ENCODE peak calls at places on chromosome 1, in nine cellular contexts. One of them, this sample, is unnamed. For H3K4me1, the result is how much of the 10 kb centered on the place peaks cover.

GRCh38 chr1:57131701-57132394 is 166.0 kb upstream of the C8B start:
- DNase-seq in mesendoderm: no peak
- DNase-seq in tibial nerve: no peak
- DNase-seq in uterus: no peak
- DNase-seq in breast epithelium: no peak
- DNase-seq in endodermal cell: no peak
- DNase-seq in fibroblast of lung: peak
- DNase-seq in H9: no peak
- DNase-seq in ovary: no peak
- DNase-seq in this sample: no peak

GRCh38 chr1:16717174-16718108 is 22.9 kb upstream of the RNU1-4 start:
- DNase-seq in uterus: no peak
- DNase-seq in endodermal cell: peak
- DNase-seq in mesendoderm: no peak
- DNase-seq in ovary: no peak
- DNase-seq in H9: peak
- DNase-seq in fibroblast of lung: peak
- DNase-seq in tibial nerve: no peak
- DNase-seq in breast epithelium: no peak
- DNase-seq in this sample: no peak

GRCh38 chr1:197637406-197637805 is 137.9 kb downstream of the DENND1B start:
- DNase-seq in H9: no peak
- DNase-seq in mesendoderm: no peak
- DNase-seq in ovary: no peak
- DNase-seq in breast epithelium: no peak
- DNase-seq in tibial nerve: no peak
- DNase-seq in fibroblast of lung: no peak
- DNase-seq in endodermal cell: no peak
- DNase-seq in uterus: no peak
- DNase-seq in this sample: no peak

GRCh38 chr1:157098519-157098918 is 1.1 kb downstream of the ETV3L start:
- DNase-seq in endodermal cell: no peak
- DNase-seq in fibroblast of lung: no peak
- DNase-seq in ovary: no peak
- DNase-seq in breast epithelium: no peak
- DNase-seq in uterus: no peak
- DNase-seq in mesendoderm: no peak
- DNase-seq in H9: no peak
- DNase-seq in tibial nerve: no peak
- DNase-seq in this sample: no peak

GRCh38 chr1:180269848-180270766 is 40.0 kb downstream of the LHX4 start:
- DNase-seq in breast epithelium: no peak
- DNase-seq in mesendoderm: peak
- DNase-seq in uterus: no peak
- DNase-seq in endodermal cell: peak
- DNase-seq in fibroblast of lung: no peak
- DNase-seq in tibial nerve: no peak
- DNase-seq in ovary: no peak
- DNase-seq in H9: peak
- DNase-seq in this sample: peak

GRCh38 chr1:67948155-67949075 is 102.0 kb downstream of the DIRAS3 start:
- DNase-seq in ovary: no peak
- DNase-seq in H9: no peak
- DNase-seq in mesendoderm: no peak
- DNase-seq in tibial nerve: no peak
- DNase-seq in breast epithelium: no peak
- DNase-seq in fibroblast of lung: peak
- DNase-seq in endodermal cell: no peak
- DNase-seq in uterus: no peak
- DNase-seq in this sample: no peak

GRCh38 chr1:223621312-223621734 is 44.2 kb downstream of the CAPN8 start:
- DNase-seq in fibroblast of lung: no peak
- DNase-seq in H9: no peak
- DNase-seq in ovary: no peak
- DNase-seq in mesendoderm: no peak
- DNase-seq in tibial nerve: no peak
- DNase-seq in uterus: no peak
- DNase-seq in endodermal cell: no peak
- DNase-seq in breast epithelium: no peak
- DNase-seq in this sample: no peak

GRCh38 chr1:201068976-201069375 is 43.2 kb downstream of the CACNA1S start:
- DNase-seq in tibial nerve: no peak
- DNase-seq in uterus: no peak
- DNase-seq in endodermal cell: no peak
- DNase-seq in breast epithelium: no peak
- DNase-seq in fibroblast of lung: no peak
- DNase-seq in ovary: no peak
- DNase-seq in mesendoderm: no peak
- DNase-seq in H9: no peak
- DNase-seq in this sample: no peak

GRCh38 chr1:230940848-230941247 is 37.8 kb downstream of the TTC13 start:
- DNase-seq in mesendoderm: no peak
- DNase-seq in ovary: no peak
- DNase-seq in breast epithelium: no peak
- DNase-seq in endodermal cell: no peak
- DNase-seq in fibroblast of lung: peak
- DNase-seq in uterus: no peak
- DNase-seq in H9: no peak
- DNase-seq in tibial nerve: no peak
- DNase-seq in this sample: no peak

GRCh38 chr1:230936475-230936874 is 42.2 kb downstream of the TTC13 start:
- DNase-seq in fibroblast of lung: no peak
- DNase-seq in tibial nerve: no peak
- DNase-seq in H9: no peak
- DNase-seq in endodermal cell: no peak
- DNase-seq in ovary: no peak
- DNase-seq in uterus: no peak
- DNase-seq in breast epithelium: no peak
- DNase-seq in mesendoderm: no peak
- DNase-seq in this sample: no peak

GRCh38 chr1:230937370-230937769 is 41.3 kb downstream of the TTC13 start:
- DNase-seq in ovary: no peak
- DNase-seq in mesendoderm: no peak
- DNase-seq in H9: no peak
- DNase-seq in uterus: no peak
- DNase-seq in breast epithelium: no peak
- DNase-seq in fibroblast of lung: peak
- DNase-seq in endodermal cell: no peak
- DNase-seq in tibial nerve: no peak
- DNase-seq in this sample: no peak

GRCh38 chr1:230939806-230940489 is 38.7 kb downstream of the TTC13 start:
- DNase-seq in mesendoderm: no peak
- DNase-seq in ovary: no peak
- DNase-seq in endodermal cell: no peak
- DNase-seq in fibroblast of lung: peak
- DNase-seq in tibial nerve: no peak
- DNase-seq in breast epithelium: no peak
- DNase-seq in H9: no peak
- DNase-seq in uterus: no peak
- DNase-seq in this sample: no peak

GRCh38 chr1:230938924-230939368 is 39.7 kb downstream of the TTC13 start:
- DNase-seq in ovary: no peak
- DNase-seq in fibroblast of lung: no peak
- DNase-seq in tibial nerve: no peak
- DNase-seq in breast epithelium: no peak
- DNase-seq in endodermal cell: no peak
- DNase-seq in uterus: no peak
- DNase-seq in H9: no peak
- DNase-seq in mesendoderm: no peak
- DNase-seq in this sample: peak
- H3K4me1 ChIP-seq in ovary: under half
- H3K4me1 ChIP-seq in fibroblast of lung: under half
- H3K4me1 ChIP-seq in tibial nerve: under half
- H3K4me1 ChIP-seq in breast epithelium: under half
- H3K4me1 ChIP-seq in endodermal cell: under half
- H3K4me1 ChIP-seq in uterus: under half
- H3K4me1 ChIP-seq in H9: under half
- H3K4me1 ChIP-seq in mesendoderm: under half
- H3K4me1 ChIP-seq in this sample: under half

DNA sequence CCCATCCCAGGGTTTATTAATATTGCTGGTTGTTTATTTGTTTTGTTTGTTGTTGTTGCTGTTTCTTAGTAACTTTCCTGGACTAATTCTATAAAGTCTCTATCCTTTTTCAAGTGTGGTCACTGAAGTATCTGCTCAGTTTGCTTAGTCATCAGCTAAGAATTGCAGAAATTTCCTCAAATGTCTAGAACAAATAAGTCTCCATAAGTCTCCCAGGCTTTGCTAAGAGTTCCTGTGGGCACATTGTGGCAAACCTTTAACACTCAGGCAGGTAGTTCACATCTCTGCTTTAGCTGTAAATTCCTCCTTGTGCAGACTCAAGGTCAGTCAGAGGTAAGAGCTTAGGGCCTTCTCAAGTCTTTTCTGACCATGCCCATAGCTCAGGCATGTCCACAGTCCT is 38.9 kb upstream of the C1orf185 start:
- DNase-seq in mesendoderm: peak
- DNase-seq in uterus: no peak
- DNase-seq in tibial nerve: no peak
- DNase-seq in ovary: no peak
- DNase-seq in breast epithelium: no peak
- DNase-seq in H9: no peak
- DNase-seq in endodermal cell: no peak
- DNase-seq in fibroblast of lung: peak
- DNase-seq in this sample: no peak
- H3K4me1 ChIP-seq in mesendoderm: under half
- H3K4me1 ChIP-seq in uterus: under half
- H3K4me1 ChIP-seq in tibial nerve: under half
- H3K4me1 ChIP-seq in ovary: under half
- H3K4me1 ChIP-seq in breast epithelium: under half
- H3K4me1 ChIP-seq in H9: under half
- H3K4me1 ChIP-seq in endodermal cell: under half
- H3K4me1 ChIP-seq in fibroblast of lung: under half
- H3K4me1 ChIP-seq in this sample: under half

GRCh38 chr1:33372162-33372561 is 51.3 kb upstream of the A3GALT2 start:
- DNase-seq in uterus: no peak
- DNase-seq in mesendoderm: no peak
- DNase-seq in breast epithelium: no peak
- DNase-seq in endodermal cell: no peak
- DNase-seq in ovary: no peak
- DNase-seq in tibial nerve: no peak
- DNase-seq in fibroblast of lung: no peak
- DNase-seq in H9: no peak
- DNase-seq in this sample: no peak

GRCh38 chr1:33373606-33374005 is 52.7 kb upstream of the A3GALT2 start:
- DNase-seq in breast epithelium: no peak
- DNase-seq in endodermal cell: no peak
- DNase-seq in fibroblast of lung: no peak
- DNase-seq in mesendoderm: no peak
- DNase-seq in H9: no peak
- DNase-seq in ovary: no peak
- DNase-seq in tibial nerve: no peak
- DNase-seq in uterus: no peak
- DNase-seq in this sample: no peak

GRCh38 chr1:33372677-33373076 is 51.8 kb upstream of the A3GALT2 start:
- DNase-seq in uterus: no peak
- DNase-seq in tibial nerve: no peak
- DNase-seq in ovary: no peak
- DNase-seq in mesendoderm: no peak
- DNase-seq in H9: no peak
- DNase-seq in endodermal cell: peak
- DNase-seq in fibroblast of lung: no peak
- DNase-seq in breast epithelium: no peak
- DNase-seq in this sample: no peak

GRCh38 chr1:33375316-33375715 is 54.4 kb upstream of the A3GALT2 start:
- DNase-seq in uterus: no peak
- DNase-seq in mesendoderm: no peak
- DNase-seq in ovary: no peak
- DNase-seq in endodermal cell: peak
- DNase-seq in breast epithelium: no peak
- DNase-seq in tibial nerve: no peak
- DNase-seq in H9: no peak
- DNase-seq in fibroblast of lung: no peak
- DNase-seq in this sample: no peak

DNA sequence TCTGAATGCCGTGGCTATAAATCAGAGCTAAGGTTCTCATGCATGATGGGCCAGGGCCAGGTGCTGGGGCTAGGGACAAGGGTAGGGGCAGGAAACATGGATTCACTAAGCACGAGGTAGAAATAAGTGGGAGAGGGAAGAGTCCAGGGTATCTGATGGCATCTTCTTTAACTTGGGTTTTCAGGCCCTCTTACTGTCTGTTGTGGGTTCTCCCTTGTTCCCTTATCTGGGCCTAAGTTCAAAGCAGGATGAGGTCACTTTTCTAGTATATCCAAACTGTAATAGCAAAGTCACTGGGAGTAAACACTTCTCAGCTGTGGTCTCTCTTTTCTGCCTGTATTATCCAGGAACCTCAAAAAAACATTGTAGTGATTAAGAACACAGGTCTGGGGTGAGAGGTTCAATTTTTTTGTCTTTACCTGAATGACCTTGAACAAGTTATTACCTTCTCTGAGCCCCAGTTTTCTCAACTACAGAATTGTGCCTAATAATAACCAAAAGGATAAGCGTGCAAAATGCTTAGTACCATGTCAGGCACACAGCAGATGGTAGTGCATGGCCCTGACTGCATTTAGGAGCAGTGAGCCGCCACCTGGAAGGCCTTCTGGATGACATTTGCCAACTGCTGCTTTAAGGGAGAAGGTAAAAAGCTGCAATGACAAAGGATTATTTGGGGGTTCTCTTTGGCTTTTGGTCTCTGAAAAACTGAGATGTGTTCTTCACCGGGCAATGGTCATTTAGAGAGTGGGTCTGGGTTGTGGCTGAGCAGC is 53.6 kb upstream of the A3GALT2 start:
- DNase-seq in breast epithelium: no peak
- DNase-seq in mesendoderm: no peak
- DNase-seq in ovary: no peak
- DNase-seq in fibroblast of lung: peak
- DNase-seq in H9: no peak
- DNase-seq in uterus: no peak
- DNase-seq in tibial nerve: no peak
- DNase-seq in endodermal cell: no peak
- DNase-seq in this sample: no peak
- H3K4me1 ChIP-seq in breast epithelium: under half
- H3K4me1 ChIP-seq in mesendoderm: under half
- H3K4me1 ChIP-seq in ovary: under half
- H3K4me1 ChIP-seq in fibroblast of lung: under half
- H3K4me1 ChIP-seq in H9: under half
- H3K4me1 ChIP-seq in uterus: under half
- H3K4me1 ChIP-seq in tibial nerve: under half
- H3K4me1 ChIP-seq in endodermal cell: under half
- H3K4me1 ChIP-seq in this sample: under half

GRCh38 chr1:9319789-9320519 is 27.3 kb downstream of the SPSB1 start:
- DNase-seq in breast epithelium: no peak
- DNase-seq in mesendoderm: peak
- DNase-seq in endodermal cell: peak
- DNase-seq in ovary: no peak
- DNase-seq in fibroblast of lung: no peak
- DNase-seq in H9: no peak
- DNase-seq in tibial nerve: no peak
- DNase-seq in uterus: no peak
- DNase-seq in this sample: peak

GRCh38 chr1:9319208-9319788 is 26.6 kb downstream of the SPSB1 start:
- DNase-seq in H9: no peak
- DNase-seq in fibroblast of lung: no peak
- DNase-seq in breast epithelium: no peak
- DNase-seq in endodermal cell: no peak
- DNase-seq in tibial nerve: no peak
- DNase-seq in ovary: no peak
- DNase-seq in uterus: no peak
- DNase-seq in mesendoderm: no peak
- DNase-seq in this sample: peak

GRCh38 chr1:9321986-9322715 is 29.5 kb downstream of the SPSB1 start:
- DNase-seq in breast epithelium: no peak
- DNase-seq in fibroblast of lung: no peak
- DNase-seq in endodermal cell: no peak
- DNase-seq in ovary: no peak
- DNase-seq in uterus: no peak
- DNase-seq in H9: no peak
- DNase-seq in tibial nerve: no peak
- DNase-seq in mesendoderm: no peak
- DNase-seq in this sample: peak

GRCh38 chr1:9321480-9321849 is 28.8 kb downstream of the SPSB1 start:
- DNase-seq in tibial nerve: no peak
- DNase-seq in mesendoderm: peak
- DNase-seq in breast epithelium: no peak
- DNase-seq in ovary: no peak
- DNase-seq in H9: no peak
- DNase-seq in uterus: peak
- DNase-seq in fibroblast of lung: peak
- DNase-seq in endodermal cell: no peak
- DNase-seq in this sample: no peak

DNA sequence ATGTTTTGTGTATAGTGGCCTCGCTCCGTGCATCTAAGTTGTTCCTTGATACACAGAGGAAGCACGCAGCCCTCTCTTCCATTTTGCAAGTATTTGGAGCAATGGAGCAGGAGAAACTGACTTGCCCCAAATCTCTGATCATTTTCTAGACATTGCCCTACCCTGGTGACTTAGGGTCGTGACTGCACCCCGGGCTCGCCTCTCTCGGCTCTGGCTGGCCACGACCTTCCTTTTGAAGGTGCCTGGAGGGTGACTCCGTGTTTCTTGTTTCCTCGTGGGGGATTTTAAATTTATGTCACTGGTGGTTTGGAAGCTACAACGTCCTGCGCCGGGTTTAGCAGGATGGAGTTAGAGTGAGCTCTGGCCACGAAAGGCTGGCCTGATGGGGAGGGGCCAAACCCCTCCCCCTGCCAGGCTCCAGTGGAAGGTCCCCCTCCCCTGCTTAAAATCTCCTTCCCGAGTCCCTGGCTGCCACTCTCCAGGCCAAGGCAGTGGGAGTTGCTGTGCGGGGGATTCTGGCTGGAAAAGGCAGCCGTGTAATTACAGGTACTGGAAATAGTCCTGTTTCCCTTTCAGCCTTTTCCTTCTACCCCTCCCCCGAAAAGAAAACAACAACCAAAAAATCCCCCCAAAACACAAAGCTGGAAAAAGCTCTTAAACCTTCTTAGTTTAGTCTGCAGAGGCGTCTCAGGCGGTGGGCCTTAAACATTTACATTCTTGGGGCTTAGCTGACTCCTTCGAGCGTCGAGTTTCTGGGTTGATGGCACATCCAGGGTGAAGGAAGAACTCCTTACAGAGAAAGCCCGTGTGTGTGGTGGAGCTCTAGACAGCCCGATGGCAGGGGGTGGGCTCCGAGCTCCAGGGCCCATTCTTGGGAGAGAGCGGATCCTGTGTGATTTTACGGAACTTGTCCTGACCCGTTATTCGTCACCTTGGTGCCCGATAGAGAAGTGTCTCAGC is 28.1 kb downstream of the SPSB1 start:
- DNase-seq in fibroblast of lung: no peak
- DNase-seq in mesendoderm: peak
- DNase-seq in endodermal cell: no peak
- DNase-seq in uterus: no peak
- DNase-seq in ovary: no peak
- DNase-seq in breast epithelium: no peak
- DNase-seq in tibial nerve: no peak
- DNase-seq in H9: no peak
- DNase-seq in this sample: no peak
- H3K4me1 ChIP-seq in fibroblast of lung: under half
- H3K4me1 ChIP-seq in mesendoderm: under half
- H3K4me1 ChIP-seq in endodermal cell: under half
- H3K4me1 ChIP-seq in uterus: under half
- H3K4me1 ChIP-seq in ovary: under half
- H3K4me1 ChIP-seq in breast epithelium: under half
- H3K4me1 ChIP-seq in tibial nerve: under half
- H3K4me1 ChIP-seq in H9: under half
- H3K4me1 ChIP-seq in this sample: under half

This sample was measured in small intestine.